ENCODE peak calls at places on chromosomes 3 and 15, in six cellular contexts. A is GM04503; W is activated CD4-positive, alpha-beta memory T cell treated with anti-CD3 and anti-CD28 coated beads for 36 hours; O is cardiac fibroblast; U is NCI-H2081; F is NCI-H1105 treated with DMSO at 0.1 percent for 48 hours. M is an unnamed sample.
A peak's percentile ranks its signal among the peaks of the same experiment; 100 is the strongest.

GRCh38 chr15:99755692-99756409 is 22.6 kb upstream of the LYSMD4 start:
- DNase-seq in A (peak; percentile 16), W (peak; percentile 35), O (peak; percentile 80), U (peak; percentile 62), F (peak; percentile 79), M (no peak)

GRCh38 chr3:33030802-33031201 is 66.1 kb downstream of the GLB1 start:
- DNase-seq in A (no peak), W (peak; percentile 72), O (no peak), U (no peak), F (no peak), M (no peak)

GRCh38 chr3:81622395-81622794 is 139.1 kb downstream of the GBE1 start:
- DNase-seq in A (peak; percentile 8), W (no peak), O (peak; percentile 57), U (no peak), F (no peak), M (no peak)

GRCh38 chr3:104825116-104825515 is 541.6 kb upstream of the ALCAM start:
- DNase-seq in A (no peak), W (no peak), O (no peak), U (peak; percentile 36), F (no peak), M (peak; percentile 28)

GRCh38 chr3:139571744-139572143 is 32.2 kb upstream of the RBP1 start:
- DNase-seq in A (no peak), W (no peak), O (no peak), U (no peak), F (no peak), M (no peak)

GRCh38 chr3:112308151-112308911 is 14.3 kb upstream of the SLC9C1 start:
- DNase-seq in A (no peak), W (no peak), O (peak; percentile 89), U (no peak), F (no peak), M (no peak)

GRCh38 chr15:37891754-37892368 is 42.6 kb upstream of the TMCO5A start:
- DNase-seq in A (no peak), W (no peak), O (peak; percentile 64), U (peak; percentile 59), F (peak; percentile 48), M (no peak)

GRCh38 chr3:16460273-16460672 is 53.2 kb downstream of the RFTN1 start:
- DNase-seq in A (no peak), W (no peak), O (no peak), U (no peak), F (no peak), M (no peak)

GRCh38 chr15:76994971-76995945 is at the start of gene PSTPIP1:
- DNase-seq in A (no peak), W (peak; percentile 83), O (no peak), U (peak; percentile 6), F (no peak), M (no peak)

GRCh38 chr15:68564173-68564572 is 14.6 kb upstream of the CORO2B start:
- DNase-seq in A (no peak), W (no peak), O (no peak), U (no peak), F (no peak), M (no peak)

GRCh38 chr3:27392950-27393679 is 23.9 kb upstream of the NEK10 start:
- DNase-seq in A (no peak), W (no peak), O (no peak), U (no peak), F (no peak), M (no peak)

GRCh38 chr3:182258538-182259177 is 534.6 kb upstream of the ATP11B start:
- DNase-seq in A (peak; percentile 3), W (no peak), O (peak; percentile 40), U (peak; percentile 81), F (peak; percentile 88), M (peak; percentile 38)

GRCh38 chr3:194306109-194306686 is 44.9 kb downstream of the CPN2 start:
- DNase-seq in A (no peak), W (peak; percentile 77), O (no peak), U (peak; percentile 91), F (no peak), M (no peak)

GRCh38 chr3:167887096-167887495 is 151.6 kb downstream of the SERPINI1 start:
- DNase-seq in A (no peak), W (no peak), O (peak; percentile 55), U (no peak), F (no peak), M (no peak)

GRCh38 chr15:40291088-40291574 is 8.3 kb upstream of the ANKRD63 start:
- DNase-seq in A (no peak), W (no peak), O (peak; percentile 61), U (no peak), F (peak; percentile 10), M (no peak)